ENCODE peak calls at places on chromosome 11, in seven cellular contexts. P is SK-N-SH, G is transverse colon, D is A549, L is K562, O is esophagus muscularis mucosa, Y is tibial nerve. V is an unnamed sample.
A peak's percentile ranks its signal among the peaks of the same experiment; 100 is the strongest.

GRCh38 chr11:17395554-17395961 is 7.1 kb upstream of the KCNJ11 start:
- DNase-seq in P (peak; percentile 18), L (no peak), Y (no peak), O (no peak), G (no peak), D (no peak), V (no peak)

GRCh38 chr11:113675003-113675471 is 31.1 kb downstream of the TMPRSS5 start:
- DNase-seq in D (no peak), O (no peak), P (no peak), Y (no peak), G (no peak), L (no peak), V (no peak)

GRCh38 chr11:25943777-25944661 is 387.9 kb upstream of the ANO3 start:
- DNase-seq in Y (no peak), D (no peak), P (peak; percentile 6), G (peak; percentile 25), L (no peak), O (no peak), V (no peak)

GRCh38 chr11:61293869-61294716 is 1.0 kb downstream of the VWCE start:
- DNase-seq in Y (peak; percentile 47), O (no peak), P (peak; percentile 88), D (peak; percentile 67), G (peak; percentile 21), L (no peak), V (no peak)

GRCh38 chr11:124832571-124832970 is 32.4 kb upstream of the MSANTD2 start:
- DNase-seq in Y (no peak), D (no peak), P (no peak), O (no peak), G (no peak), L (no peak), V (no peak)

GRCh38 chr11:73239111-73239521 is 21.0 kb downstream of the P2RY2 start:
- DNase-seq in L (no peak), P (no peak), D (no peak), G (no peak), O (no peak), Y (no peak), V (no peak)

GRCh38 chr11:10023202-10023601 is 270.8 kb downstream of the SBF2 start:
- DNase-seq in O (no peak), G (no peak), P (no peak), D (no peak), Y (no peak), L (no peak), V (no peak)

GRCh38 chr11:19938051-19938856 is 222.0 kb downstream of the DBX1 start:
- DNase-seq in O (no peak), Y (peak; percentile 45), L (peak; percentile 83), P (peak; percentile 77), D (peak; percentile 69), G (peak; percentile 49), V (no peak)

GRCh38 chr11:46047520-46047919 is 73.7 kb downstream of the PHF21A start:
- DNase-seq in P (no peak), Y (no peak), D (no peak), L (no peak), O (no peak), G (no peak), V (no peak)

GRCh38 chr11:31655483-31655882 is 145.9 kb downstream of the ELP4 start:
- DNase-seq in Y (no peak), D (peak; percentile 1), P (no peak), L (no peak), O (no peak), G (no peak), V (no peak)

GRCh38 chr11:60127311-60127811 is 38.9 kb downstream of the MS4A2 start:
- DNase-seq in D (no peak), P (no peak), O (no peak), G (no peak), Y (no peak), L (no peak), V (no peak)

GRCh38 chr11:103903621-103904323 is 132.7 kb upstream of the DDI1 start:
- DNase-seq in Y (no peak), O (no peak), P (no peak), L (no peak), D (no peak), G (no peak), V (no peak)

GRCh38 chr11:59668188-59668949 is 468 bp downstream of the PATL1 start:
- DNase-seq in L (peak; percentile 77), O (peak; percentile 93), P (no peak), Y (peak; percentile 38), D (peak; percentile 63), G (peak; percentile 58), V (peak; percentile 88)

GRCh38 chr11:118113031-118113430 is 26.3 kb upstream of the SMIM35 start:
- DNase-seq in D (no peak), Y (no peak), O (no peak), P (no peak), G (no peak), L (no peak), V (no peak)

GRCh38 chr11:46106530-46107407 is 14.5 kb downstream of the PHF21A start:
- DNase-seq in Y (no peak), L (no peak), P (peak; percentile 19), G (no peak), O (no peak), D (no peak), V (no peak)

GRCh38 chr11:72609045-72609444 is 65.2 kb downstream of the PDE2A start:
- DNase-seq in L (peak; percentile 57), P (no peak), Y (no peak), D (no peak), G (no peak), O (no peak), V (no peak)

GRCh38 chr11:11252403-11252802 is 100.6 kb downstream of the CSNK2A3 start:
- DNase-seq in P (no peak), D (no peak), Y (no peak), L (no peak), O (no peak), G (no peak), V (no peak)

GRCh38 chr11:112343368-112344039 is 82.8 kb upstream of the PLET1 start:
- DNase-seq in P (peak; percentile 39), O (no peak), D (no peak), Y (no peak), G (no peak), L (no peak), V (no peak)

DNA sequence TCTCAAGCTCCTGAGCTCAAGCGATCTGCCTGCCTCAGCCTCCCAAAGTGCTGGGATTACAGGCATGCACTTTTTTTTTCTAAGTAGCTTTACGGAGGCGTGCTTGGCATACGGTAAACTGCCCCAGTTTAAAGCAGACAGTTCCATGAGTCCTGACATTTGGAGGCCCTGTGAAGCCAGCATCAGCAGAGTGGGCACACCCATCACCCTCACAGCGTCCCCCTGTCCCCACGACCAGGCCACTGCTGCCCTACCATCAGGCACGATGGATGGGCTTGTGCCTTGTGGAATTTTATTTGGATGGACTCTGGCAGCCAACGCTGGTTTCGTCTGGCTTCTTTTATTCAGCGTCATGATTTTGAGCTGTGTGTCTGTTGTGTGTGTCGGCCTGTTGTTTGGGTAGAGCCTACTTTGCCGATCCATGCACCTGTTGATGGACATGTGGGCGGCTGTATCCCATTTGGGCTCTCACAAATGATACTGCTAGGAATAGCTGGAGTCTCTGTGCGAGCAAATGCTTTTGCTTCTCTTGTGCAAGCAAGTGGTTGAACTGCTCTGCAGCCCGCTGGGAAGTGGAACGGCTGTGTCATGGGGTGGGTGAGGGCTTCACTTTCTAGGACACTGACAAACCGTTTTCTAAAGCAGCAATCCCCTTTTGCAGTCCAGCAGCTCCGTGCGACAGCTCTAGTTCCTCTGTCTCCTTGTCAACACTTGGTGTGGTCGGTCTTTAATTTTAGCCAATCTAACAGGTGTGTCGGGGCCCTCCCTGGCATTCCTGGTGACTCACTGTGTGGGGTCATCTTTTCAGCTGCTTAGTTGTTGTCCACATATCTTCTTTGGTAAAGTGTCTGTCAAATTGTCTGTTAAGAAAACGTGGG is 23.8 kb downstream of the KCNQ1 start:
- DNase-seq in D (no peak), L (peak; percentile 8), Y (no peak), G (no peak), P (no peak), O (peak; percentile 81), V (no peak)
- TF ChIP-seq CTCF in D (no peak), L (no peak), Y (no peak), G (no peak), P (no peak), O (no peak), V (no peak)

GRCh38 chr11:12534549-12534948 is 139.7 kb upstream of the TEAD1 start:
- DNase-seq in O (no peak), L (no peak), Y (no peak), P (no peak), D (no peak), G (no peak), V (no peak)
- TF ChIP-seq EP300 in O (no peak), L (no peak), Y (no peak), P (no peak), D (no peak), G (no peak), V (no peak)

GRCh38 chr11:82732734-82733443 is 775 bp downstream of the FAM181B start:
- DNase-seq in P (peak; percentile 87), L (peak; percentile 40), Y (no peak), D (no peak), O (no peak), G (peak; percentile 13), V (no peak)

GRCh38 chr11:82731691-82732277 is 1.9 kb downstream of the FAM181B start:
- DNase-seq in G (no peak), L (no peak), Y (no peak), P (peak; percentile 29), D (no peak), O (no peak), V (no peak)

GRCh38 chr11:82734120-82734479 is 436 bp upstream of the FAM181B start:
- DNase-seq in D (no peak), Y (no peak), P (no peak), G (no peak), L (no peak), O (no peak), V (no peak)

GRCh38 chr11:82733444-82734119 is at the start of gene FAM181B:
- DNase-seq in G (peak; percentile 38), O (no peak), P (peak; percentile 89), D (peak; percentile 11), L (peak; percentile 49), Y (peak; percentile 31), V (no peak)

DNA sequence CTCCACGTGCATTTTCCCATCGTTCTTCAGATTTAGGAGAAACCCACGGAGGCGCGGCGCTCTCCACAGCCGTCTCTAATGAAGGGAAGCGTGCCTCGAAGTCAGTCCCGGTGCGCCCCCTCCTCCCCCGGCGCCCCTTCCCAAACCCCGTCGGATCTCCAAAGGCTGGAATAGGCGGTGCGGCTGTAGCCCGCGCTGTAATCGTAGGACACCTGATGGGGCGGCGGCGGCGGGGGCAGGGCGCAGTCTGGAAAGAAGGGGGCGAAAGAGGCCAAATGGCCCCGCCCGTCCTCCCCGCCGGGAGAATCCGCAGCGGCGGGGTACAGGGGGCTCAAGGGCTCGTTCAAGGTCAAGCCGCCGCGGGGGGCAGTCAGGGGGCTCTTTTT is 1.3 kb downstream of the FAM181B start:
- DNase-seq in P (no peak), G (no peak), L (no peak), Y (no peak), D (no peak), O (no peak), V (no peak)
- H3K4me3 ChIP-seq in P (peak overlapping the region; percentile 54), G (peak overlapping the region; percentile 42), L (no peak overlapping the region), Y (peak overlapping the region; percentile 80), D (peak overlapping the region; percentile 52), O (peak overlapping the region; percentile 64), V (peak overlapping the region; percentile 67)

DNA sequence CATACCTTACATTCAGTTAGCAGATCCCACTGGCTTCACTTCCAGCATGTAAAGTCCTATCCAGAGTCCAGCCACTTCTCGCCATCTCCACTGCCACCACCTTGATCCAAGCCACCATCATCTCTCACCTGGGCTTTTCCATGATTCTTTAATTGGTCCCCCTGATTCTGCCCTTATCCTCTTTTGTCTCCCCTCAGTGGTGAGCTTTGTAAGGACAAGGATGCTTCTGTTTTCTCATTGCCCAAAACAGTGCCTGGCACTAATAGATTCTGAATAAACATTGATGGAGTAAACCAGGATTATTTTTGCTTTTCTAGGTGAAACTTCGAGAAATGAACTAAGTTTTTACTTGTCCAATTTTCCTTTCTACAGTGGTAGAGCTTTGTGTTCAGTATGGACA is 4.4 kb downstream of the POLA2 start:
- DNase-seq in O (no peak), L (peak; percentile 35), D (no peak), Y (no peak), P (no peak), G (no peak), V (no peak)
- TF ChIP-seq CTCF in O (peak; percentile 42), L (peak; percentile 53), D (no peak), Y (peak; percentile 8), P (no peak), G (no peak), V (no peak)